ENCODE peak calls at places on chromosomes 7 and 10, in five cellular contexts. W is CD4-positive, alpha-beta memory T cell; K is body of pancreas; J is GM12878; H is uterus. M is an unnamed sample.

GRCh38 chr7:105837765-105838241 is 38.6 kb downstream of the ATXN7L1 start:
- DNase-seq in W (no peak), J (no peak), H (no peak), K (no peak), M (no peak)

GRCh38 chr10:49605939-49606509 is 4.1 kb upstream of the SLC18A3 start:
- DNase-seq in W (no peak), H (peak; percentile 8), K (peak; percentile 0), J (no peak), M (no peak)

GRCh38 chr7:128236924-128237586 is 4.0 kb upstream of the LEP start:
- DNase-seq in K (peak; percentile 45), H (no peak), W (no peak), J (peak; percentile 28), M (no peak)

GRCh38 chr7:94908204-94909022 is 1.0 kb downstream of the PPP1R9A start:
- DNase-seq in W (no peak), J (no peak), K (peak; percentile 66), H (peak; percentile 26), M (no peak)

GRCh38 chr10:105785721-105786120 is 1144.6 kb downstream of the SORCS3 start:
- DNase-seq in W (no peak), H (no peak), J (no peak), K (no peak), M (no peak)

GRCh38 chr10:49645417-49646255 is 31.8 kb downstream of the CHAT start:
- DNase-seq in H (no peak), K (no peak), J (no peak), W (no peak), M (no peak)

GRCh38 chr7:142865766-142866165 is 10.9 kb downstream of the EPHB6 start:
- DNase-seq in H (no peak), W (no peak), K (no peak), J (no peak), M (no peak)

GRCh38 chr7:129950191-129950940 is 2.4 kb downstream of the UBE2H start:
- DNase-seq in W (no peak), H (no peak), K (peak; percentile 12), J (peak; percentile 60), M (no peak)

GRCh38 chr10:24874133-24874532 is 78.3 kb downstream of the PRTFDC1 start:
- DNase-seq in W (no peak), K (no peak), J (no peak), H (no peak), M (no peak)

GRCh38 chr7:127751062-127751722 is 99.2 kb downstream of the SND1 start:
- DNase-seq in K (no peak), H (no peak), J (no peak), W (no peak), M (no peak)

GRCh38 chr10:22714524-22715289 is at the start of gene PIP4K2A:
- DNase-seq in H (peak; percentile 66), W (peak; percentile 71), K (peak; percentile 70), J (no peak), M (no peak)

GRCh38 chr7:151705744-151706567 is 171.0 kb downstream of the PRKAG2 start:
- DNase-seq in W (no peak), K (peak; percentile 59), J (no peak), H (no peak), M (no peak)

GRCh38 chr10:104328916-104329710 is 9.2 kb downstream of the ITPRIP start:
- DNase-seq in K (peak; percentile 58), W (peak; percentile 96), H (peak; percentile 78), J (no peak), M (peak; percentile 69)

GRCh38 chr7:72152171-72153131 is 259.7 kb downstream of the CALN1 start:
- DNase-seq in W (no peak), J (no peak), H (no peak), K (peak; percentile 63), M (no peak)

GRCh38 chr10:88989824-88990527 is 622 bp upstream of the FAS start:
- DNase-seq in K (peak; percentile 36), H (peak; percentile 64), W (no peak), J (no peak), M (no peak)

GRCh38 chr7:15178065-15178464 is 275.5 kb upstream of the DGKB start:
- DNase-seq in W (no peak), J (no peak), H (no peak), K (no peak), M (no peak)

GRCh38 chr7:47948096-47948790 is at the start of gene PKD1L1:
- DNase-seq in W (no peak), K (no peak), H (no peak), J (no peak), M (no peak)

GRCh38 chr10:102660891-102661613 is 16.8 kb downstream of the TRIM8 start:
- DNase-seq in H (peak; percentile 57), J (no peak), W (peak; percentile 67), K (peak; percentile 72), M (no peak)

GRCh38 chr7:41046221-41046761 is 656.6 kb downstream of the INHBA start:
- DNase-seq in K (no peak), J (no peak), H (peak; percentile 37), W (no peak), M (no peak)

GRCh38 chr7:132169730-132170129 is 406.5 kb downstream of the PLXNA4 start:
- DNase-seq in K (no peak), H (no peak), W (no peak), J (no peak), M (no peak)

GRCh38 chr7:87876759-87877234 is 504 bp downstream of the DBF4 start:
- DNase-seq in K (peak; percentile 68), J (no peak), W (peak; percentile 43), H (peak; percentile 42), M (no peak)

GRCh38 chr7:25557379-25557916 is 329.2 kb upstream of the NPVF start:
- DNase-seq in K (no peak), J (no peak), H (no peak), W (no peak), M (no peak)

GRCh38 chr7:145557805-145558204 is 558.8 kb upstream of the CNTNAP2 start:
- DNase-seq in W (peak; percentile 5), J (no peak), H (no peak), K (no peak), M (no peak)

GRCh38 chr10:9926003-9926402 is 1091.7 kb upstream of the CELF2 start:
- DNase-seq in K (no peak), W (no peak), J (no peak), H (no peak), M (no peak)

GRCh38 chr10:43125881-43126731 is 12.1 kb upstream of the CSGALNACT2 start:
- DNase-seq in W (no peak), H (no peak), K (no peak), J (no peak), M (no peak)

GRCh38 chr10:131400518-131400917 is 89.0 kb upstream of the TCERG1L start:
- DNase-seq in H (no peak), W (no peak), K (no peak), J (no peak), M (no peak)

GRCh38 chr10:131406676-131407392 is 95.3 kb upstream of the TCERG1L start:
- DNase-seq in H (no peak), J (no peak), K (no peak), W (no peak), M (no peak)

GRCh38 chr10:131402771-131403723 is 91.5 kb upstream of the TCERG1L start:
- DNase-seq in K (no peak), J (no peak), W (no peak), H (no peak), M (no peak)

GRCh38 chr10:131404886-131405285 is 93.4 kb upstream of the TCERG1L start:
- DNase-seq in K (no peak), H (no peak), W (no peak), J (no peak), M (no peak)

DNA sequence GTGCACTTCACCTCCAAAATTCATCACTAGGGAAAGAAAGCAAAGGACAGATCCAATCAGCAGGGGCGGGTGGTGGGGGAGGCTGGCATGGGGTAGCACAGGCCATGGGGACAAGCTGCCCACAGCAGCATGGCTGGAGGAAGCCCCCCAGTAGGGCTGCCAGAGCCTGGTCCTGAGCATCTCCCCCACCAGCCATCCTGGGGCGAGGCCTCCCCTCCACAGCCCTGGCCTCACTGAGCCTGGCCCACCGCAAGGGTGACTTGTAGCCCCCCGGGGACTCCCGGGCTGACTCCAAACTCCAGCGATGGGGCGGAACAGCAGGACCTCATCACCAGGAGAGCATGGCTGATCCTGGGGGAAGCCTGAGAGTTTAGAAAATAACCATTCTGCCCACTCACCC is 92.4 kb upstream of the TCERG1L start:
- DNase-seq in H (no peak), W (no peak), K (no peak), J (no peak), M (no peak)
- H3K9me3 ChIP-seq in H (no peaks in the 10 kb centered on the region), W (no peaks in the 10 kb centered on the region), K (no peaks in the 10 kb centered on the region), J (no peaks in the 10 kb centered on the region), M (no peaks in the 10 kb centered on the region)

GRCh38 chr10:61936770-61937169 is 35.3 kb downstream of the ARID5B start:
- DNase-seq in K (no peak), H (no peak), J (no peak), W (no peak), M (no peak)

GRCh38 chr10:61935085-61935484 is 33.6 kb downstream of the ARID5B start:
- DNase-seq in J (no peak), W (no peak), K (no peak), H (no peak), M (no peak)

GRCh38 chr10:61931620-61932332 is 30.3 kb downstream of the ARID5B start:
- DNase-seq in J (no peak), H (no peak), W (no peak), K (no peak), M (no peak)

GRCh38 chr10:61937631-61938284 is 36.3 kb downstream of the ARID5B start:
- DNase-seq in J (no peak), H (no peak), K (no peak), W (no peak), M (no peak)

GRCh38 chr10:61933857-61934559 is 32.5 kb downstream of the ARID5B start:
- DNase-seq in K (no peak), H (no peak), J (no peak), W (no peak), M (no peak)
- H3K4me1 ChIP-seq in K (peaks cover 17% of the 10 kb centered on the region), H (peaks cover 7% of the 10 kb centered on the region), J (peaks cover 11% of the 10 kb centered on the region), W (peaks cover 53% of the 10 kb centered on the region), M (peaks cover 26% of the 10 kb centered on the region)

DNA sequence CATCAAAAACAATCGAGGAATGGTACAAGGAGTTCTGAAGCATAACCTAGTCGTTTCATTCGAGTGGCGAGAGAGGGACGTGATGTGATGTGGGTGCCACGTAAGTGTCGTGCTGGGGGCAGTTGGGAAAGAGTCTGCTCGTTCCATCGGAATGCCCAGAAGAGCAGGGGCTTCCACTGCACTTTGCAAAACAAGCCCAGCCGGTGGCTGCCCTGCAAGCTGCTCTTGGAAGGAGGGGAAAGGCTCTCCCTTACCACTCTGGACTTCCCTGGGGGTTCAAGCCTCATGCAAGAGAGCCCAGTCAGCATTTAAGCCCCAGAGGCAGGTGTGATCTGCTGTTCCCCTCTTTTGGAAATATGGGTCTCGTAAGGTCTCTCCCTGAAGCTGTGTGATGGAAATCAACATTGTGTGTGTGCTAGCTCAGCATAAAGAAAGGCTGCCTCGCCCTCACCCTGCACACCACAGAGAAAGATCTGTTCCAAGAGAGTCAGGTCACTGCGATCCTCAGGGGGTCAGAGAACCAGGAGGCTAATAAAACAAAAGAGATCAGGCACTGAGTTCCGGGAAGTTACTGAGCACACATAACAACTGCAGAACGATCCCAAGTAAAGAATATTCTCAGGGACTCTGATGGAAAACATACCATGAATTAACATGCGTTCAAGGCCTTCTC is 212.6 kb downstream of the ADAM12 start:
- DNase-seq in K (no peak), H (no peak), J (no peak), W (no peak), M (no peak)
- H3K27ac ChIP-seq in K (no peak overlapping the region), H (no peak overlapping the region), J (no peak overlapping the region), W (no peak overlapping the region), M (no peak overlapping the region)

DNA sequence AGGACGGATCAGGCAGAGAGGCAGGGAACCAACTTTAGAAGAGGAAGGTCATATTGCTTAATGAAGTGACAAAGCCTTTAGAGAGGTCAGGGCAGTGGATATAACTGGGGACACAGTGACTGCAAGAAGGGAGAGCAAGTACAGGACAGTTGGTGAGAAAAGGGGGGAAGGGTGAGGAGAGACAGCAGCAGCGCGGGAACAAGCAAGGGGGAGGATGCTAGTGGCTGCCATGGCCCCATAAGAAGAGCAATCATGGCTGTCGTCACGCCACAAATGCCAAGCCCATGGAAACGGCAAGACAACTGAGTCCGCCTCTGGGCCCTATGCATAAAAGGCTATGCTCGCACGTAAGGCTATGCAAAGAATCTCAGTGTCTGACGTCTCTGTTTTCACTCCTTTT is 9.1 kb downstream of the ZNF3 start:
- DNase-seq in H (no peak), K (no peak), J (no peak), W (no peak), M (no peak)
- H3K9me3 ChIP-seq in H (peaks cover 22% of the 10 kb centered on the region), K (peaks cover 21% of the 10 kb centered on the region), J (peaks cover 32% of the 10 kb centered on the region), W (peaks cover 22% of the 10 kb centered on the region), M (peaks cover 13% of the 10 kb centered on the region)